ENCODE peak calls at places on chromosomes 7 and 10, in five cellular contexts. J is adrenal gland, E is uterus, F is Caco-2, A is dorsolateral prefrontal cortex. V is an unnamed sample.

GRCh38 chr7:39299695-39300094 is 266.5 kb upstream of the YAE1 start:
- DNase-seq in J (no peak), E (no peak), F (no peak), A (no peak), V (no peak)

GRCh38 chr7:1741751-1742554 is 71.9 kb downstream of the ELFN1 start:
- DNase-seq in J (no peak), E (peak), F (peak), A (no peak), V (peak)

GRCh38 chr7:96508371-96508770 is 186.5 kb upstream of the SLC25A13 start:
- DNase-seq in J (no peak), E (no peak), F (no peak), A (no peak), V (no peak)

GRCh38 chr7:26233902-26234511 is 32.5 kb downstream of the CBX3 start:
- DNase-seq in J (no peak), E (no peak), F (no peak), A (no peak), V (no peak)

GRCh38 chr10:114215033-114215432 is 24.0 kb upstream of the VWA2 start:
- DNase-seq in J (no peak), E (no peak), F (no peak), A (no peak), V (no peak)

GRCh38 chr7:157429001-157429679 is 92.3 kb downstream of the DNAJB6 start:
- DNase-seq in J (peak), E (no peak), F (peak), A (no peak), V (no peak)

GRCh38 chr7:140723002-140723401 is 26.5 kb downstream of the NDUFB2 start:
- DNase-seq in J (no peak), E (no peak), F (no peak), A (no peak), V (no peak)

GRCh38 chr10:86652361-86653202 is 1.8 kb upstream of the OPN4 start:
- DNase-seq in J (peak), E (no peak), F (peak), A (peak), V (no peak)

GRCh38 chr7:86123476-86123875 is 520.2 kb upstream of the GRM3 start:
- DNase-seq in J (no peak), E (no peak), F (no peak), A (no peak), V (no peak)

GRCh38 chr10:24952146-24952700 is at the start of gene PRTFDC1:
- DNase-seq in J (peak), E (peak), F (peak), A (peak), V (no peak)

GRCh38 chr7:78141533-78142281 is 343.1 kb downstream of the PHTF2 start:
- DNase-seq in J (no peak), E (no peak), F (no peak), A (peak), V (no peak)

GRCh38 chr10:74337330-74338016 is 186.5 kb downstream of the ADK start:
- DNase-seq in J (no peak), E (no peak), F (no peak), A (no peak), V (no peak)

GRCh38 chr10:126407831-126408230 is 19.6 kb upstream of the ADAM12 start:
- DNase-seq in J (no peak), E (no peak), F (no peak), A (no peak), V (no peak)

GRCh38 chr7:157518514-157519175 is 181.8 kb downstream of the DNAJB6 start:
- DNase-seq in J (no peak), E (no peak), F (no peak), A (no peak), V (no peak)

GRCh38 chr7:100132697-100133137 is 6.0 kb downstream of the MBLAC1 start:
- DNase-seq in J (peak), E (peak), F (peak), A (peak), V (no peak)

GRCh38 chr7:30349170-30349569 is 64.8 kb downstream of the ZNRF2 start:
- DNase-seq in J (no peak), E (no peak), F (no peak), A (no peak), V (no peak)

GRCh38 chr10:73857446-73857845 is 16.9 kb downstream of the CAMK2G start:
- DNase-seq in J (no peak), E (no peak), F (no peak), A (no peak), V (no peak)

GRCh38 chr7:112649560-112649959 is 140.6 kb downstream of the TMEM168 start:
- DNase-seq in J (no peak), E (no peak), F (no peak), A (no peak), V (no peak)

GRCh38 chr10:125584954-125585353 is 98.0 kb downstream of the TEX36 start:
- DNase-seq in J (no peak), E (no peak), F (no peak), A (no peak), V (no peak)

GRCh38 chr10:93208717-93209464 is 135.2 kb downstream of the CYP26A1 start:
- DNase-seq in J (no peak), E (no peak), F (no peak), A (no peak), V (no peak)

DNA sequence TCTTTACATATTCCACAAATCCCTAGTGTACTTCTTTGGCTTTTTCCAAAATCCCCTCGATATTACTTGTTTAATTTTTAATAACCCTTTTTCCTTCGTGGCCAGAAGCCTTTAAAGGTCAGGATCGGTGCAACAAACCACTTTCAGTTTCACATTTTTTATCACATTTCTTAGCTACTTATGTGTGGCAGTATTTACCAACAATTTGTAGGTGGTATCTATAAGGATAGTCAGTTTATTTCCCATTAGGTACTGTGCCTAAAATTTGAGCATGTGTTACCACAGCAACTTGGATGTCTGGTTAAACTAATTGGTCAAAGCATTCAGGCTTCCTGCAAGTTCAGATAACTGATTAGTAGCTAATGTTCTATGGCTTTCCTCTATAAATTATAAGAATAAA is 104.9 kb downstream of the CDK14 start:
- DNase-seq in J (no peak), E (no peak), F (no peak), A (no peak), V (no peak)
- H3K4me3 ChIP-seq in J (no peak), E (no peak), F (no peak), A (peak), V (no peak)

GRCh38 chr7:143282124-143282523 is 2.6 kb upstream of the TMEM139 start:
- DNase-seq in J (no peak), E (no peak), F (no peak), A (no peak), V (no peak)

GRCh38 chr7:143281529-143281928 is 3.2 kb upstream of the TMEM139 start:
- DNase-seq in J (no peak), E (no peak), F (no peak), A (no peak), V (no peak)

GRCh38 chr7:143280160-143280559 is 4.6 kb upstream of the TMEM139 start:
- DNase-seq in J (no peak), E (no peak), F (no peak), A (no peak), V (no peak)

GRCh38 chr7:143283344-143283743 is 1.4 kb upstream of the TMEM139 start:
- DNase-seq in J (no peak), E (no peak), F (no peak), A (no peak), V (no peak)

GRCh38 chr7:143279186-143280098 is 5.3 kb upstream of the TMEM139 start:
- DNase-seq in J (no peak), E (no peak), F (no peak), A (no peak), V (no peak)
- H3K4me3 ChIP-seq in J (no peak), E (no peak), F (no peak), A (peak), V (no peak)

GRCh38 chr10:11469575-11470391 is 141.7 kb downstream of the USP6NL start:
- DNase-seq in J (no peak), E (no peak), F (no peak), A (no peak), V (no peak)
- H3K4me3 ChIP-seq in J (no peak), E (no peak), F (no peak), A (no peak), V (no peak)

GRCh38 chr10:67868132-67868531 is 16.3 kb upstream of the SIRT1 start:
- DNase-seq in J (no peak), E (no peak), F (no peak), A (no peak), V (no peak)
- H3K4me3 ChIP-seq in J (no peak), E (no peak), F (no peak), A (no peak), V (no peak)